ENCODE peak calls at places on chromosome 9, in ten cellular contexts. I is ascending aorta; T is PC-3; W is ovary; M is dorsolateral prefrontal cortex; X is brain microvascular endothelial cell; O is CD8-positive, alpha-beta T cell; Q is fibroblast of lung; R is AG04450; J is adrenal gland. A is an unnamed sample.

GRCh38 chr9:38029923-38030638 is 38.9 kb downstream of the SHB start:
- DNase-seq in I (no peak), T (no peak), W (no peak), M (no peak), X (no peak), O (no peak), Q (no peak), R (no peak), J (no peak), A (no peak)

GRCh38 chr9:134619983-134620612 is 21.5 kb upstream of the COL5A1 start:
- DNase-seq in I (no peak), T (no peak), W (peak; percentile 26), M (peak; percentile 15), X (no peak), O (no peak), Q (no peak), R (no peak), J (peak; percentile 3), A (peak; percentile 73)

GRCh38 chr9:126631254-126631653 is 17.5 kb downstream of the LMX1B start:
- DNase-seq in I (no peak), T (no peak), W (no peak), M (no peak), X (no peak), O (no peak), Q (no peak), R (no peak), J (no peak), A (no peak)

GRCh38 chr9:98375138-98375726 is 119.8 kb upstream of the TBC1D2 start:
- DNase-seq in I (no peak), T (peak; percentile 29), W (no peak), M (no peak), X (peak; percentile 80), O (no peak), Q (peak; percentile 86), R (peak; percentile 46), J (no peak), A (no peak)

GRCh38 chr9:137613738-137614523 is 4.9 kb upstream of the EHMT1 start:
- DNase-seq in I (no peak), T (no peak), W (no peak), M (no peak), X (no peak), O (no peak), Q (no peak), R (no peak), J (no peak), A (peak; percentile 75)

GRCh38 chr9:82555408-82555807 is 507.5 kb downstream of the RASEF start:
- DNase-seq in I (no peak), T (no peak), W (no peak), M (no peak), X (no peak), O (no peak), Q (peak; percentile 16), R (no peak), J (no peak), A (no peak)

GRCh38 chr9:115668506-115668905 is 485.1 kb upstream of the PAPPA start:
- DNase-seq in I (no peak), T (peak; percentile 37), W (no peak), M (no peak), X (peak; percentile 85), O (no peak), Q (peak; percentile 94), R (peak; percentile 59), J (no peak), A (no peak)

GRCh38 chr9:98006127-98006796 is 23.1 kb downstream of the ANP32B start:
- DNase-seq in I (no peak), T (no peak), W (no peak), M (no peak), X (no peak), O (no peak), Q (peak; percentile 32), R (no peak), J (no peak), A (no peak)

GRCh38 chr9:99778308-99778707 is 43.4 kb upstream of the NR4A3 start:
- DNase-seq in I (no peak), T (peak; percentile 78), W (no peak), M (no peak), X (peak; percentile 92), O (no peak), Q (peak; percentile 84), R (peak; percentile 15), J (peak; percentile 43), A (no peak)

GRCh38 chr9:19371942-19372341 is 8.1 kb downstream of the RPS6 start:
- DNase-seq in I (no peak), T (peak; percentile 23), W (no peak), M (no peak), X (no peak), O (no peak), Q (no peak), R (no peak), J (no peak), A (no peak)

GRCh38 chr9:136323420-136323819 is 3.9 kb upstream of the GPSM1 start:
- DNase-seq in I (no peak), T (no peak), W (peak; percentile 53), M (no peak), X (no peak), O (no peak), Q (no peak), R (no peak), J (no peak), A (peak; percentile 62)

GRCh38 chr9:100670719-100671118 is 92.8 kb downstream of the CAVIN4 start:
- DNase-seq in I (no peak), T (no peak), W (no peak), M (no peak), X (no peak), O (no peak), Q (no peak), R (no peak), J (no peak), A (no peak)

GRCh38 chr9:126376311-126376902 is 49.8 kb downstream of the MVB12B start:
- DNase-seq in I (no peak), T (no peak), W (no peak), M (peak; percentile 92), X (no peak), O (no peak), Q (no peak), R (no peak), J (no peak), A (no peak)

GRCh38 chr9:128081052-128081451 is 13.0 kb downstream of the SLC25A25 start:
- DNase-seq in I (no peak), T (no peak), W (peak; percentile 91), M (no peak), X (peak; percentile 91), O (no peak), Q (peak; percentile 86), R (peak; percentile 96), J (peak; percentile 78), A (peak; percentile 84)

GRCh38 chr9:33264473-33265177 is at the start of the genes BAG1 and CHMP5:
- DNase-seq in I (peak; percentile 98), T (peak; percentile 98), W (peak; percentile 100), M (peak; percentile 99), X (peak; percentile 99), O (peak; percentile 100), Q (peak; percentile 98), R (peak; percentile 99), J (peak; percentile 100), A (peak; percentile 100)
- TF ChIP-seq CTCF in I (peak; percentile 37), T (no peak), W (peak; percentile 42), M (peak; percentile 39), X (peak; percentile 58), O (no peak), Q (peak; percentile 36), R (peak; percentile 46), J (peak; percentile 55), A (peak; percentile 27)

GRCh38 chr9:94801242-94801641 is 74.7 kb downstream of the AOPEP start:
- DNase-seq in I (no peak), T (no peak), W (no peak), M (no peak), X (no peak), O (no peak), Q (peak; percentile 58), R (no peak), J (peak; percentile 38), A (no peak)

GRCh38 chr9:94801685-94802084 is 75.2 kb downstream of the AOPEP start:
- DNase-seq in I (no peak), T (no peak), W (no peak), M (no peak), X (no peak), O (no peak), Q (peak; percentile 92), R (no peak), J (no peak), A (no peak)

GRCh38 chr9:94804316-94804715 is 77.8 kb downstream of the AOPEP start:
- DNase-seq in I (no peak), T (no peak), W (no peak), M (no peak), X (no peak), O (no peak), Q (no peak), R (no peak), J (no peak), A (no peak)

GRCh38 chr9:94800424-94801117 is 74.1 kb downstream of the AOPEP start:
- DNase-seq in I (no peak), T (no peak), W (no peak), M (no peak), X (no peak), O (no peak), Q (peak; percentile 68), R (no peak), J (no peak), A (no peak)

DNA sequence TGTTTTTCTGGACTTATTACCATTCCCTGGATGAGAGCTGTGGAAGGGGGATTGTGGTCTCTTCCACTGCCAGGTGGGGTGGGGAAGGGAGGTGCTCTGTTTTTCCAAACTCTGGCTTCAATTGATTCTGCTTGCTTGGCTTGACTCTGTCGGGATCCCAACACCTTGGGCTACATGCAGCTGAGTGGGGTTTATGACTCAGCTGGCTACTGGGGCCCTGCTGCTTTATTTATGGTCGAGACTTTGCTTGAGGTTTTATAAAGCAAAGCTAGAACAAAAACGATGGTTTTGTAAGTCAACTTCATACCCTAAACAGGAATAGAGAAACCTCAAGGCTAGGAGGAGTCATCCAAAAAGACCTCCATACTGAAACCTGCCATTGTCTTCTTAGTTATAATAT is 76.3 kb downstream of the AOPEP start:
- DNase-seq in I (no peak), T (no peak), W (no peak), M (no peak), X (peak; percentile 47), O (no peak), Q (peak; percentile 92), R (no peak), J (no peak), A (no peak)
- H3K27ac ChIP-seq in I (peak overlapping the region; percentile 94), T (no peak overlapping the region), W (no peak overlapping the region), M (no peak overlapping the region), X (no peak overlapping the region), O (no peak overlapping the region), Q (no peak overlapping the region), R (no peak overlapping the region), J (no peak overlapping the region), A (no peak overlapping the region)

DNA sequence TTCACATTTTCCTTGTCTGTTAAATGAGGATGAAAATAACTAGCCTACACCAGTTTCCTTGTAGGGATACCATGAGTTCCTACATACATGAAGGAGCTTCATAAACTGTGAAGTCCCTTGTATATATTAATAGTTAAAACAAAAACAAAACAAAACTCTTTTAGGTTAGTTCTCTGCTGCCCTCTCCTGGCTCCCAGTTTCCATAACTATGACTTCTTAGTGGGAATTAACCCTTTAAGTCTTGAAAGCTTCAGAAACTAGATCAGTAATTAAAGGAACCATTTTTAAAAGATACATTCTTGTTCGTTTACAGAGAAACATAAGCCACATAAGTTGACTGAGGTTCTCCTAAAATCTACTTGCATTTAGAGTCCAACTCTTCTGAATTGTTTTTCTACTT is 500.0 kb upstream of the C9orf72 start:
- DNase-seq in I (no peak), T (peak; percentile 62), W (no peak), M (no peak), X (peak; percentile 63), O (no peak), Q (peak; percentile 16), R (no peak), J (no peak), A (no peak)
- TF ChIP-seq CTCF in I (peak; percentile 7), T (peak; percentile 62), W (no peak), M (peak; percentile 60), X (peak; percentile 63), O (no peak), Q (peak; percentile 44), R (peak; percentile 43), J (peak; percentile 26), A (peak; percentile 45)

GRCh38 chr9:13487936-13488335 is 208.4 kb upstream of the MPDZ start:
- DNase-seq in I (no peak), T (no peak), W (no peak), M (no peak), X (no peak), O (no peak), Q (no peak), R (no peak), J (no peak), A (no peak)
- H3K27ac ChIP-seq in I (no peak overlapping the region), T (no peak overlapping the region), W (no peak overlapping the region), M (no peak overlapping the region), X (no peak overlapping the region), O (no peak overlapping the region), Q (no peak overlapping the region), R (no peak overlapping the region), J (no peak overlapping the region), A (no peak overlapping the region)